ENCODE peak calls at places on chromosome 21, in five cellular contexts. E is mesenchymal stem cell, R is IMR-90, F is neuronal stem cell, T is H9. W is an unnamed sample.

GRCh38 chr21:37873655-37874054 is 42.6 kb downstream of the KCNJ6 start:
- DNase-seq in E (no peak), T (no peak), F (no peak), R (peak; percentile 43), W (no peak)

GRCh38 chr21:46475296-46475695 is 16.6 kb downstream of the DIP2A start:
- DNase-seq in F (no peak), R (no peak), E (no peak), T (no peak), W (peak; percentile 73)

GRCh38 chr21:32538147-32538792 is 47.1 kb downstream of the TCP10L start:
- DNase-seq in F (no peak), T (peak; percentile 18), R (no peak), E (no peak), W (no peak)

GRCh38 chr21:21463456-21463855 is 465.2 kb downstream of the NCAM2 start:
- DNase-seq in F (no peak), T (no peak), R (no peak), E (no peak), W (no peak)

GRCh38 chr21:29351691-29352090 is 53.0 kb downstream of the BACH1 start:
- DNase-seq in R (peak; percentile 91), T (no peak), E (peak; percentile 78), F (no peak), W (peak; percentile 88)

GRCh38 chr21:29184047-29184446 is 53.6 kb downstream of the MAP3K7CL start:
- DNase-seq in E (no peak), R (no peak), F (no peak), T (no peak), W (peak; percentile 16)

GRCh38 chr21:16794944-16795343 is 717.9 kb upstream of the CXADR start:
- DNase-seq in R (peak; percentile 95), T (no peak), E (peak; percentile 81), F (no peak), W (peak; percentile 59)

GRCh38 chr21:45612096-45613019 is 31.2 kb upstream of the PCBP3 start:
- DNase-seq in R (peak; percentile 90), F (no peak), E (peak; percentile 45), T (peak; percentile 18), W (no peak)

GRCh38 chr21:29264721-29265120 is 34.0 kb upstream of the BACH1 start:
- DNase-seq in F (no peak), R (peak; percentile 62), T (no peak), E (peak; percentile 24), W (no peak)

GRCh38 chr21:34198232-34199120 is 125.1 kb downstream of the MRPS6 start:
- DNase-seq in R (no peak), T (no peak), F (no peak), E (no peak), W (no peak)

GRCh38 chr21:26495283-26495849 is 77.7 kb downstream of the CYYR1 start:
- DNase-seq in R (no peak), E (no peak), T (no peak), F (no peak), W (no peak)

GRCh38 chr21:46604975-46605758 is at the start of gene S100B:
- DNase-seq in R (no peak), F (no peak), E (no peak), T (peak; percentile 59), W (no peak)

GRCh38 chr21:45778686-45779085 is 135.2 kb downstream of the PCBP3 start:
- DNase-seq in F (no peak), R (no peak), E (no peak), T (no peak), W (no peak)

GRCh38 chr21:46454142-46454541 is 4.5 kb upstream of the DIP2A start:
- DNase-seq in R (peak; percentile 34), E (no peak), T (no peak), F (no peak), W (no peak)

GRCh38 chr21:45629046-45629981 is 14.2 kb upstream of the PCBP3 start:
- DNase-seq in R (no peak), T (peak; percentile 18), F (no peak), E (no peak), W (no peak)

GRCh38 chr21:16358784-16359183 is 629.0 kb downstream of the USP25 start:
- DNase-seq in F (no peak), E (no peak), R (no peak), T (no peak), W (no peak)

GRCh38 chr21:44761747-44762208 is 39.8 kb downstream of the UBE2G2 start:
- DNase-seq in F (no peak), E (no peak), T (peak; percentile 28), R (no peak), W (no peak)

GRCh38 chr21:45921917-45922316 is 59.7 kb upstream of the COL6A1 start:
- DNase-seq in F (no peak), E (no peak), R (no peak), T (no peak), W (no peak)

GRCh38 chr21:37461494-37461893 is 94.9 kb downstream of the DYRK1A start:
- DNase-seq in E (no peak), T (no peak), R (peak; percentile 33), F (no peak), W (no peak)

GRCh38 chr21:46118305-46118870 is 20.5 kb downstream of the COL6A2 start:
- DNase-seq in E (no peak), R (no peak), T (peak; percentile 22), F (no peak), W (no peak)

GRCh38 chr21:8989883-8990325 is 1531.5 kb upstream of the TPTE start:
- DNase-seq in F (no peak), E (no peak), T (no peak), R (no peak), W (no peak)

GRCh38 chr21:44581158-44581557 is 754 bp upstream of the KRTAP10-5 start:
- DNase-seq in E (no peak), F (no peak), T (no peak), R (no peak), W (no peak)

GRCh38 chr21:39613029-39613934 is 542 bp downstream of the B3GALT5 start:
- DNase-seq in F (no peak), R (no peak), T (no peak), E (peak; percentile 20), W (no peak)

GRCh38 chr21:39616373-39616772 is 3.6 kb downstream of the B3GALT5 start:
- DNase-seq in F (no peak), E (no peak), T (no peak), R (no peak), W (no peak)

GRCh38 chr21:39611547-39612190 is 1.1 kb upstream of the B3GALT5 start:
- DNase-seq in R (no peak), T (no peak), F (no peak), E (no peak), W (no peak)

GRCh38 chr21:39610705-39611104 is 2.0 kb upstream of the B3GALT5 start:
- DNase-seq in T (peak; percentile 76), F (no peak), R (no peak), E (no peak), W (no peak)

GRCh38 chr21:39612233-39613028 is at the start of gene B3GALT5:
- DNase-seq in R (no peak), T (peak; percentile 77), E (peak; percentile 22), F (peak; percentile 77), W (no peak)
- H3K14ac ChIP-seq in R (no peak within 1 kb of the TSS), T (peak within 1 kb of the TSS; percentile 18), E (no peak within 1 kb of the TSS), F (no peak within 1 kb of the TSS), W (no peak within 1 kb of the TSS)

DNA sequence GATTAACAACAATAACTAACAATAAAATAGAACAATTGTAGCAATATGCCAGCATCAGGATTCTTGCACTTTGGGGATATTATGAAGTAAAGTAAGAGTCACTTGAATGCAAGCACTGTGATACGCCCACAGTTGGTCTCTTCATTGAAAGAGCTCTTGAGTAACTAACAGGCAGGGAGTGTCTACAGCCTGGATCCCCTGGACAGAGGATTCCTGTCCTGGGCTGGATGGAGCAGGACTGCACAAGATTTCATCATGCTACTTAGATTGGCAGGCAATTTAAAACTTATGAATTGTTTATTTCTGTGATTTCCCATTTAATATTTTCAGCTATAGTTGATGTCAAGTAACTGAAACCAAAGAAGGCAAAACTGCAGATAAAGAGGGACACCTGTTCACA is 13.7 kb upstream of the KRTAP19-5 start:
- DNase-seq in R (no peak), T (no peak), F (no peak), E (no peak), W (no peak)
- H3K14ac ChIP-seq in R (no peak overlapping the region), T (no peak overlapping the region), F (no peak overlapping the region), E (no peak overlapping the region), W (no peak overlapping the region)

GRCh38 chr21:42971897-42972275 is 2.5 kb upstream of the PKNOX1 start:
- DNase-seq in T (peak; percentile 80), F (no peak), R (no peak), E (no peak), W (no peak)

GRCh38 chr21:42974832-42975820 is 764 bp downstream of the PKNOX1 start:
- DNase-seq in F (peak; percentile 49), E (peak; percentile 90), R (peak; percentile 64), T (peak; percentile 48), W (peak; percentile 76)

GRCh38 chr21:42973991-42974831 is at the start of gene PKNOX1:
- DNase-seq in F (peak; percentile 98), R (peak; percentile 98), T (peak; percentile 99), E (peak; percentile 97), W (peak; percentile 99)

GRCh38 chr21:42970946-42971653 is 3.3 kb upstream of the PKNOX1 start:
- DNase-seq in F (no peak), E (no peak), T (peak; percentile 31), R (no peak), W (no peak)

GRCh38 chr21:42973309-42973990 is 912 bp upstream of the PKNOX1 start:
- DNase-seq in R (no peak), T (peak; percentile 34), E (no peak), F (no peak), W (no peak)
- H3K14ac ChIP-seq in R (peak overlapping the region; percentile 83), T (peak overlapping the region; percentile 92), E (no peak overlapping the region), F (peak overlapping the region; percentile 90), W (peak overlapping the region; percentile 95)

DNA sequence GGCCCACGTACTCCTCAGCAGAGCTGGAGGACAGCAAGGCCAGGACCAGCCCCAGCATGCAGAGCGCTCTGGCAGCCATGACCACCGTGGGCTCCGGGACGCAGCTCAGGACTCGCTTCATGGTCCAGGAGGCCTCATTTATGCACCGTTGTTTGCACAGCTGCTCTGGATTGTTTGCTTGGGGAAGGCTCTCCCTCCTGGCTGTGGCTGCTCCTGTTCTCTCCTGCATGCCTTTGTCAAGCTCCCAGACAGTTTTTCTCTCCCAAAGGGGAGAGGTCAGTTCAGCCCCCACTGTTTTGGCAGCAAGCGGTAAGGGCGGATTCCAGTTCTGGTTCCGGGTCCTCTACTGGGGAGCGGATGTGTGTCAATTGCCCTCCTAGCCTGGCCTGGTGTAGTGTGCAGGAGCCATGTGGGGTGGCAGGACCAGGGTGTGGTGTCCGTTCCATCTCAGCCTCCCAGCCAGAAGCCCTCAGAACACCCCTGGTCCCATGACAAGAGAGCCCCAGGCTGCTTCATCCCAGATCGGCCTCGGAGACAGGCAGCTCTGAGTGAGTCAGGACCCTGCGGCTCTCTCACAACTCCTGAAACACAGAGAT is at the start of gene TFF3:
- DNase-seq in R (no peak), T (no peak), E (no peak), F (no peak), W (no peak)
- H3K14ac ChIP-seq in R (no peak within 1 kb of the TSS), T (no peak within 1 kb of the TSS), E (no peak within 1 kb of the TSS), F (peak within 1 kb of the TSS; percentile 77), W (no peak within 1 kb of the TSS)

GRCh38 chr21:42440187-42440792 is 36.6 kb downstream of the UBASH3A start:
- DNase-seq in F (no peak), T (no peak), R (no peak), E (no peak), W (no peak)
- H3K14ac ChIP-seq in F (no peak overlapping the region), T (no peak overlapping the region), R (no peak overlapping the region), E (no peak overlapping the region), W (no peak overlapping the region)